ENCODE peak calls at places on chromosomes 6 and 20, in eight cellular contexts. O, J, Z, P, I, N, T and M are unnamed samples.

GRCh38 chr6:75422024-75422639 is 71.5 kb downstream of the FILIP1 start:
- DNase-seq in O (no peak), J (peak; percentile 31), Z (no peak), P (no peak), I (no peak), N (no peak), T (peak; percentile 37), M (no peak)

GRCh38 chr6:125323376-125323775 is 21.6 kb upstream of the HDDC2 start:
- DNase-seq in O (no peak), J (no peak), Z (no peak), P (no peak), I (no peak), N (no peak), T (no peak), M (no peak)

GRCh38 chr20:25308671-25309394 is 60.9 kb downstream of the PYGB start:
- DNase-seq in O (peak; percentile 53), J (peak; percentile 32), Z (peak; percentile 22), P (no peak), I (no peak), N (peak; percentile 82), T (peak; percentile 88), M (peak; percentile 14)

GRCh38 chr6:13302751-13303667 is 25.3 kb downstream of the TBC1D7 start:
- DNase-seq in O (peak; percentile 98), J (peak; percentile 98), Z (peak; percentile 17), P (no peak), I (peak; percentile 80), N (peak; percentile 79), T (peak; percentile 100), M (peak; percentile 97)

GRCh38 chr6:168180548-168181011 is 101.6 kb upstream of the FRMD1 start:
- DNase-seq in O (no peak), J (no peak), Z (no peak), P (no peak), I (no peak), N (no peak), T (no peak), M (peak; percentile 84)

GRCh38 chr6:43172127-43173007 is 1.3 kb downstream of the SRF start:
- DNase-seq in O (peak; percentile 41), J (no peak), Z (peak; percentile 36), P (peak; percentile 49), I (no peak), N (peak; percentile 55), T (peak; percentile 45), M (peak; percentile 50)

GRCh38 chr6:20197251-20197650 is 15.0 kb downstream of the MBOAT1 start:
- DNase-seq in O (no peak), J (no peak), Z (no peak), P (no peak), I (no peak), N (peak; percentile 25), T (peak; percentile 46), M (no peak)

GRCh38 chr6:130453230-130453629 is 87.4 kb downstream of the TMEM200A start:
- DNase-seq in O (no peak), J (no peak), Z (no peak), P (no peak), I (no peak), N (no peak), T (peak; percentile 24), M (peak; percentile 79)

GRCh38 chr6:140041571-140042332 is 667.3 kb upstream of the CITED2 start:
- DNase-seq in O (no peak), J (no peak), Z (no peak), P (no peak), I (no peak), N (no peak), T (no peak), M (no peak)

GRCh38 chr6:169807699-169808607 is 56.5 kb downstream of the ERMARD start:
- DNase-seq in O (no peak), J (no peak), Z (no peak), P (no peak), I (no peak), N (peak; percentile 1), T (no peak), M (no peak)

GRCh38 chr6:133551847-133552331 is 310.7 kb downstream of the EYA4 start:
- DNase-seq in O (peak; percentile 91), J (peak; percentile 92), Z (no peak), P (no peak), I (peak; percentile 89), N (peak; percentile 96), T (peak; percentile 95), M (peak; percentile 16)

GRCh38 chr20:38894091-38894847 is 31.9 kb upstream of the FAM83D start:
- DNase-seq in O (no peak), J (no peak), Z (no peak), P (no peak), I (no peak), N (no peak), T (no peak), M (no peak)